ENCODE peak calls at places on chromosomes 5 and 9, in four cellular contexts. T is SK-N-SH, C is WTC11, P is GM12878. N is an unnamed sample.

GRCh38 chr5:171750316-171750788 is 35.3 kb upstream of the SMIM23 start:
- DNase-seq in T (peak; percentile 26), P (no peak), C (peak; percentile 63), N (peak; percentile 27)

GRCh38 chr5:56105511-56106372 is 111.0 kb upstream of the IL6ST start:
- DNase-seq in C (no peak), T (no peak), P (no peak), N (no peak)

GRCh38 chr9:126000731-126001580 is 253.8 kb downstream of the PBX3 start:
- DNase-seq in P (no peak), T (peak; percentile 33), C (no peak), N (no peak)

GRCh38 chr5:142036918-142037317 is 24.1 kb upstream of the GNPDA1 start:
- DNase-seq in C (no peak), T (no peak), P (no peak), N (no peak)

GRCh38 chr5:113546711-113547159 is 33.2 kb downstream of the YTHDC2 start:
- DNase-seq in C (no peak), T (no peak), P (no peak), N (no peak)

GRCh38 chr9:38638881-38639576 is 18.6 kb upstream of the ANKRD18A start:
- DNase-seq in P (no peak), C (no peak), T (no peak), N (no peak)

GRCh38 chr5:139385061-139385889 is 2.2 kb upstream of the SLC23A1 start:
- DNase-seq in C (no peak), P (no peak), T (no peak), N (peak; percentile 67)

GRCh38 chr5:82163459-82164108 is 114.6 kb downstream of the RPS23 start:
- DNase-seq in C (no peak), T (no peak), P (no peak), N (no peak)

GRCh38 chr5:9712506-9713285 is 82.5 kb upstream of the TAS2R1 start:
- DNase-seq in C (no peak), T (no peak), P (no peak), N (no peak)

GRCh38 chr5:154365823-154366222 is 80.0 kb upstream of the SAP30L start:
- DNase-seq in C (no peak), P (no peak), T (no peak), N (no peak)

GRCh38 chr5:54254482-54255198 is 55.7 kb downstream of the ARL15 start:
- DNase-seq in P (no peak), C (no peak), T (no peak), N (no peak)

GRCh38 chr5:72818866-72819534 is 2.5 kb downstream of the TNPO1 start:
- DNase-seq in C (peak; percentile 78), P (no peak), T (peak; percentile 67), N (peak; percentile 80)

GRCh38 chr5:169702726-169703481 is 65.8 kb downstream of the DOCK2 start:
- DNase-seq in T (no peak), P (peak; percentile 84), C (no peak), N (no peak)

GRCh38 chr5:41670854-41671791 is 160.7 kb upstream of the PLCXD3 start:
- DNase-seq in P (no peak), C (no peak), T (no peak), N (no peak)

GRCh38 chr9:21030389-21031035 is 928 bp downstream of the HACD4 start:
- DNase-seq in P (peak; percentile 52), T (no peak), C (no peak), N (no peak)

GRCh38 chr5:6518298-6519057 is 69.8 kb downstream of the UBE2QL1 start:
- DNase-seq in T (no peak), C (no peak), P (no peak), N (no peak)

GRCh38 chr5:9617191-9617590 is 13.0 kb downstream of the TAS2R1 start:
- DNase-seq in P (no peak), T (no peak), C (no peak), N (no peak)

GRCh38 chr9:3032898-3033297 is 189.0 kb upstream of the PUM3 start:
- DNase-seq in T (no peak), P (peak; percentile 3), C (no peak), N (no peak)

GRCh38 chr9:31030741-31031202 is 1353.7 kb upstream of the ACO1 start:
- DNase-seq in P (no peak), C (no peak), T (no peak), N (no peak)

GRCh38 chr5:119383008-119383407 is 27.2 kb downstream of the TNFAIP8 start:
- DNase-seq in C (no peak), T (no peak), P (no peak), N (no peak)

GRCh38 chr5:110477923-110478322 is 248.5 kb downstream of the TMEM232 start:
- DNase-seq in C (no peak), P (no peak), T (no peak), N (no peak)

GRCh38 chr9:137689745-137690529 is 71.1 kb downstream of the EHMT1 start:
- DNase-seq in C (no peak), T (no peak), P (no peak), N (no peak)

GRCh38 chr5:121088341-121088740 is 624.2 kb downstream of the PRR16 start:
- DNase-seq in C (no peak), T (no peak), P (no peak), N (no peak)

GRCh38 chr9:73919712-73920111 is 577.4 kb upstream of the RORB start:
- DNase-seq in P (no peak), T (no peak), C (no peak), N (no peak)

GRCh38 chr9:70407081-70407503 is 7.4 kb downstream of the KLF9 start:
- DNase-seq in T (no peak), P (no peak), C (no peak), N (no peak)

GRCh38 chr5:150000990-150001659 is 586 bp downstream of the HMGXB3 start:
- DNase-seq in P (no peak), C (peak; percentile 60), T (peak; percentile 49), N (peak; percentile 73)

GRCh38 chr5:6435356-6435755 is 13.3 kb upstream of the UBE2QL1 start:
- DNase-seq in T (no peak), C (peak; percentile 78), P (no peak), N (peak; percentile 29)

GRCh38 chr9:129458155-129458661 is 162.7 kb downstream of the C9orf50 start:
- DNase-seq in C (no peak), P (peak; percentile 24), T (no peak), N (no peak)

GRCh38 chr9:128214571-128215490 is 11.7 kb downstream of the DNM1 start:
- DNase-seq in T (peak; percentile 35), P (no peak), C (no peak), N (no peak)

GRCh38 chr5:9197881-9198260 is 348.0 kb downstream of the SEMA5A start:
- DNase-seq in T (no peak), C (no peak), P (peak; percentile 34), N (no peak)

GRCh38 chr5:127650649-127651048 is 1.8 kb downstream of the CTXN3 start:
- DNase-seq in P (no peak), T (no peak), C (no peak), N (no peak)

GRCh38 chr5:147578228-147579024 is 68.6 kb upstream of the DPYSL3 start:
- DNase-seq in T (peak; percentile 48), P (no peak), C (no peak), N (peak; percentile 10)

GRCh38 chr9:96484521-96484931 is 34.6 kb downstream of the HABP4 start:
- DNase-seq in T (no peak), C (no peak), P (peak; percentile 56), N (no peak)
- TF ChIP-seq USF1 in T (no peak), C (no peak), P (no peak), N (no peak)

GRCh38 chr5:80083115-80083890 is 48.2 kb downstream of the THBS4 start:
- DNase-seq in P (no peak), T (peak; percentile 76), C (peak; percentile 25), N (peak; percentile 63)

GRCh38 chr5:80078921-80079320 is 43.8 kb downstream of the THBS4 start:
- DNase-seq in C (no peak), P (no peak), T (no peak), N (peak; percentile 30)

GRCh38 chr5:80082221-80082620 is 47.1 kb downstream of the THBS4 start:
- DNase-seq in P (no peak), T (no peak), C (no peak), N (no peak)

GRCh38 chr5:80077317-80077716 is 42.2 kb downstream of the THBS4 start:
- DNase-seq in P (no peak), C (no peak), T (no peak), N (no peak)

DNA sequence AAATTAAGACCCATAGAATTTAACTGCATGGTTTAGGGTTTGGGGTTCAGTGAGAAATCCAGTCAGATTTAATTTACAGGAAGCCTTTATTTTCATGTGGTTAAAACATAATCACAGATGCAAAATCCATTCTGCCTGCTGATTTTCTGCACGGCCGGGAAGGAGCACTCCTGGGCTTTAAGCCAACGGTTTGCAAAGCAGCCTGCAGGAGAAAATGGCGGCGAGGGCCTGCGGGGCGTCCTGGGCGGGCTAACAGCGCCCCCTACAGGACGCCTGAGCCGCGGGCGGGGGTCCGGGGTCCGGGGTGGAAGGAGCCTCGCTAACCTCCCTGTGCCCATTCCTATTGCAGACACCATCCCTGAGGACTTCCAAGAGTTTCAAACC is 47.6 kb downstream of the THBS4 start:
- DNase-seq in P (no peak), C (peak; percentile 79), T (peak; percentile 59), N (peak; percentile 83)
- TF ChIP-seq USF1 in P (no peak), C (no peak), T (no peak), N (no peak)

GRCh38 chr5:137615171-137615775 is 116.1 kb upstream of the SPOCK1 start:
- DNase-seq in P (no peak), T (no peak), C (no peak), N (no peak)

GRCh38 chr5:137611926-137612435 is 112.9 kb upstream of the SPOCK1 start:
- DNase-seq in C (no peak), T (no peak), P (no peak), N (no peak)

GRCh38 chr5:137612576-137612975 is 113.5 kb upstream of the SPOCK1 start:
- DNase-seq in T (no peak), P (no peak), C (no peak), N (no peak)

GRCh38 chr5:137616046-137616445 is 116.9 kb upstream of the SPOCK1 start:
- DNase-seq in P (no peak), C (no peak), T (no peak), N (no peak)

GRCh38 chr5:137613554-137614265 is 114.6 kb upstream of the SPOCK1 start:
- DNase-seq in C (no peak), T (no peak), P (no peak), N (no peak)
- TF ChIP-seq USF1 in C (no peak), T (no peak), P (no peak), N (no peak)

GRCh38 chr5:160298189-160298588 is 14.2 kb downstream of the CCNJL start:
- DNase-seq in T (no peak), P (no peak), C (no peak), N (no peak)
- TF ChIP-seq USF1 in T (no peak), P (no peak), C (no peak), N (no peak)

GRCh38 chr5:99355881-99356280 is 427.1 kb upstream of the CHD1 start:
- DNase-seq in T (no peak), P (no peak), C (no peak), N (no peak)
- TF ChIP-seq USF1 in T (no peak), P (no peak), C (no peak), N (no peak)

GRCh38 chr5:158165647-158166046 is 306.7 kb upstream of the CLINT1 start:
- DNase-seq in P (no peak), T (no peak), C (no peak), N (no peak)
- TF ChIP-seq USF1 in P (no peak), T (no peak), C (no peak), N (no peak)

GRCh38 chr9:83307051-83307724 is 231.0 kb downstream of the FRMD3 start:
- DNase-seq in P (no peak), C (no peak), T (no peak), N (no peak)
- TF ChIP-seq USF1 in P (no peak), C (no peak), T (no peak), N (no peak)

GRCh38 chr5:179825655-179826182 is 5.0 kb downstream of the SQSTM1 start:
- DNase-seq in C (no peak), T (peak; percentile 36), P (no peak), N (no peak)
- TF ChIP-seq USF1 in C (no peak), T (no peak), P (no peak), N (no peak)